ENCODE peak calls at places on chromosomes 5 and 9, in four cellular contexts. One of them, this sample, is unnamed.
A peak's percentile ranks its signal among the peaks of the same experiment; 100 is the strongest.

GRCh38 chr9:95098391-95098921 is 219.1 kb downstream of the FANCC start:
- DNase-seq in psoas muscle: no peak
- DNase-seq in mesendoderm: no peak
- DNase-seq in left lung: no peak
- DNase-seq in this sample: no peak

GRCh38 chr5:26700759-26701384 is 337.5 kb downstream of the CDH9 start:
- DNase-seq in left lung: no peak
- DNase-seq in psoas muscle: no peak
- DNase-seq in mesendoderm: peak; percentile 60
- DNase-seq in this sample: no peak

GRCh38 chr9:94853887-94854286 is 127.4 kb downstream of the AOPEP start:
- DNase-seq in mesendoderm: no peak
- DNase-seq in psoas muscle: no peak
- DNase-seq in left lung: no peak
- DNase-seq in this sample: no peak

GRCh38 chr9:91151014-91151740 is 210.5 kb downstream of the AUH start:
- DNase-seq in left lung: no peak
- DNase-seq in mesendoderm: no peak
- DNase-seq in psoas muscle: no peak
- DNase-seq in this sample: no peak

GRCh38 chr9:69195681-69196080 is 21.6 kb downstream of the TJP2 start:
- DNase-seq in left lung: no peak
- DNase-seq in mesendoderm: no peak
- DNase-seq in psoas muscle: no peak
- DNase-seq in this sample: no peak

GRCh38 chr9:110016340-110016739 is 191.6 kb downstream of the C9orf152 start:
- DNase-seq in psoas muscle: no peak
- DNase-seq in left lung: no peak
- DNase-seq in mesendoderm: no peak
- DNase-seq in this sample: no peak

GRCh38 chr9:134243778-134244467 is 79.6 kb upstream of the RNU6ATAC start:
- DNase-seq in left lung: peak; percentile 78
- DNase-seq in psoas muscle: no peak
- DNase-seq in mesendoderm: no peak
- DNase-seq in this sample: no peak

GRCh38 chr5:137753227-137753985 is 757 bp downstream of the HNRNPA0 start:
- DNase-seq in psoas muscle: peak; percentile 64
- DNase-seq in mesendoderm: no peak
- DNase-seq in left lung: peak; percentile 92
- DNase-seq in this sample: peak; percentile 62

GRCh38 chr5:28249771-28250415 is 1211.5 kb upstream of the CDH9 start:
- DNase-seq in mesendoderm: no peak
- DNase-seq in psoas muscle: no peak
- DNase-seq in left lung: no peak
- DNase-seq in this sample: no peak

GRCh38 chr5:68534131-68534940 is 318.8 kb downstream of the PIK3R1 start:
- DNase-seq in psoas muscle: no peak
- DNase-seq in mesendoderm: no peak
- DNase-seq in left lung: no peak
- DNase-seq in this sample: peak; percentile 65

GRCh38 chr5:132257131-132258101 is at the start of gene PDLIM4:
- DNase-seq in mesendoderm: peak; percentile 65
- DNase-seq in psoas muscle: peak; percentile 57
- DNase-seq in left lung: no peak
- DNase-seq in this sample: peak; percentile 58

GRCh38 chr5:129382921-129383672 is 77.0 kb upstream of the ADAMTS19 start:
- DNase-seq in mesendoderm: no peak
- DNase-seq in left lung: no peak
- DNase-seq in psoas muscle: no peak
- DNase-seq in this sample: no peak

GRCh38 chr9:34072868-34073590 is 24.3 kb upstream of the UBAP2 start:
- DNase-seq in left lung: no peak
- DNase-seq in psoas muscle: no peak
- DNase-seq in mesendoderm: peak; percentile 64
- DNase-seq in this sample: no peak

GRCh38 chr9:136858844-136859757 is 7.0 kb downstream of the MAMDC4 start:
- DNase-seq in mesendoderm: no peak
- DNase-seq in psoas muscle: peak; percentile 52
- DNase-seq in left lung: peak; percentile 84
- DNase-seq in this sample: peak; percentile 91

GRCh38 chr9:123753011-123753410 is 176.9 kb downstream of the DENND1A start:
- DNase-seq in psoas muscle: no peak
- DNase-seq in mesendoderm: no peak
- DNase-seq in left lung: no peak
- DNase-seq in this sample: no peak

GRCh38 chr5:55603947-55604346 is 69.2 kb upstream of the PLPP1 start:
- DNase-seq in left lung: no peak
- DNase-seq in mesendoderm: no peak
- DNase-seq in psoas muscle: no peak
- DNase-seq in this sample: no peak

GRCh38 chr9:15618540-15619331 is 65.9 kb downstream of the CCDC171 start:
- DNase-seq in left lung: peak; percentile 48
- DNase-seq in mesendoderm: no peak
- DNase-seq in psoas muscle: no peak
- DNase-seq in this sample: no peak

GRCh38 chr9:4143951-4144717 is 155.7 kb downstream of the GLIS3 start:
- DNase-seq in psoas muscle: no peak
- DNase-seq in left lung: no peak
- DNase-seq in mesendoderm: peak; percentile 58
- DNase-seq in this sample: no peak

GRCh38 chr5:116738270-116738947 is 163.8 kb upstream of the SEMA6A start:
- DNase-seq in psoas muscle: peak; percentile 17
- DNase-seq in left lung: no peak
- DNase-seq in mesendoderm: no peak
- DNase-seq in this sample: no peak

GRCh38 chr9:89849096-89849495 is 244.3 kb downstream of the GADD45G start:
- DNase-seq in left lung: no peak
- DNase-seq in mesendoderm: no peak
- DNase-seq in psoas muscle: no peak
- DNase-seq in this sample: no peak

GRCh38 chr9:97386733-97387503 is 25.0 kb upstream of the TDRD7 start:
- DNase-seq in psoas muscle: peak; percentile 62
- DNase-seq in mesendoderm: peak; percentile 85
- DNase-seq in left lung: peak; percentile 91
- DNase-seq in this sample: peak; percentile 73

GRCh38 chr9:87793292-87793691 is 67.4 kb downstream of the CTSL start:
- DNase-seq in left lung: no peak
- DNase-seq in mesendoderm: peak; percentile 32
- DNase-seq in psoas muscle: no peak
- DNase-seq in this sample: no peak

GRCh38 chr5:83827111-83827541 is 106.5 kb upstream of the HAPLN1 start:
- DNase-seq in left lung: no peak
- DNase-seq in mesendoderm: no peak
- DNase-seq in psoas muscle: no peak
- DNase-seq in this sample: no peak

GRCh38 chr9:114084282-114085073 is 6.4 kb upstream of the AMBP start:
- DNase-seq in psoas muscle: no peak
- DNase-seq in mesendoderm: no peak
- DNase-seq in left lung: no peak
- DNase-seq in this sample: no peak

GRCh38 chr9:114081441-114082016 is 3.4 kb upstream of the AMBP start:
- DNase-seq in psoas muscle: no peak
- DNase-seq in left lung: no peak
- DNase-seq in mesendoderm: no peak
- DNase-seq in this sample: no peak

GRCh38 chr9:114085404-114085803 is 7.3 kb upstream of the AMBP start:
- DNase-seq in psoas muscle: no peak
- DNase-seq in mesendoderm: no peak
- DNase-seq in left lung: no peak
- DNase-seq in this sample: no peak

GRCh38 chr9:114082017-114082735 is 4.1 kb upstream of the AMBP start:
- DNase-seq in left lung: no peak
- DNase-seq in mesendoderm: peak; percentile 89
- DNase-seq in psoas muscle: peak; percentile 82
- DNase-seq in this sample: peak; percentile 91

DNA sequence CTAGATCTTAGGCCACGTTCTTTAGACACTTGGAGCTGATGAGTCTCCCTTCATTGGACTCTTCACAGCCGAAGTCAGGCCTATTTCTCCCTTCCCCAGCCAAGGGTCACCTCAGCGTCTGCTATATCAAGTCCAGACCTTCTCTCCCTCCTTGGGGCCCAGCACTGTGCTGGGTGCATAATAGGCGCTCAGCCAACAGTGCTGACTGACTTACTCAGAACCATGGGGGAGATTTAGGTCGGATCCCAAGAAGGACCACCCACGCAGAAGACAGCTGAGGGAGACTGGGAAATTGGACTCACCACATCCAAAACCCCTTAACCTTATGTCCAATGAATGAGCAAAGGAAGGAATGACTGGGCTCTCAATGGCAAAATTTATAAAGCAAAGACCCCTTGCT is 5.6 kb upstream of the AMBP start:
- DNase-seq in mesendoderm: no peak
- DNase-seq in left lung: no peak
- DNase-seq in psoas muscle: no peak
- DNase-seq in this sample: no peak
- H3K27ac ChIP-seq in mesendoderm: no peak overlapping the region
- H3K27ac ChIP-seq in left lung: no peak overlapping the region
- H3K27ac ChIP-seq in psoas muscle: no peak overlapping the region
- H3K27ac ChIP-seq in this sample: no peak overlapping the region

GRCh38 chr9:37290366-37290765 is 132.1 kb upstream of the GRHPR start:
- DNase-seq in left lung: no peak
- DNase-seq in psoas muscle: no peak
- DNase-seq in mesendoderm: no peak
- DNase-seq in this sample: no peak

GRCh38 chr9:37286530-37287175 is 135.8 kb upstream of the GRHPR start:
- DNase-seq in left lung: no peak
- DNase-seq in psoas muscle: no peak
- DNase-seq in mesendoderm: no peak
- DNase-seq in this sample: no peak

GRCh38 chr9:37290881-37291485 is 131.5 kb upstream of the GRHPR start:
- DNase-seq in psoas muscle: no peak
- DNase-seq in mesendoderm: no peak
- DNase-seq in left lung: no peak
- DNase-seq in this sample: no peak

GRCh38 chr9:37287317-37287716 is 135.2 kb upstream of the GRHPR start:
- DNase-seq in left lung: no peak
- DNase-seq in mesendoderm: no peak
- DNase-seq in psoas muscle: no peak
- DNase-seq in this sample: no peak

DNA sequence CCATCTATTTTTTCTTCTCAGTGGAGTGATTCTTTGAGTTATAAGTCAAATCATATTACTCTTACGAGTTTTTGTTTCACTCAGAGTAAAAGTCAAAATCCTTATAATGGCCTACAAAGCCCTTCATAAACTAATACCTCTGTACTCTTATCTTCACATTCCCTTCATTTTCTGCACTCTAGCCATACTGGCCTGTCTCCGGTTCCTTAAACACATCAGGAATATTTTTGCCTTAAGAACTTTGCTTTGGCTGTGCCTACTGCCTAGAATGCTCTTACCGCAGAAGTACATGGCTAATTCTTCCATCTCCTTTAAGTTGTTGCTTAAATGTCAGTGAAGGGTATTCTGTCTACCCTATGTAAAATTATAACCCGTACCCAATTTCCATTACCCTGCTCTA is 132.9 kb upstream of the GRHPR start:
- DNase-seq in left lung: no peak
- DNase-seq in psoas muscle: no peak
- DNase-seq in mesendoderm: no peak
- DNase-seq in this sample: no peak
- H3K4me1 ChIP-seq in left lung: peaks cover 12% of the 10 kb centered on the region
- H3K4me1 ChIP-seq in psoas muscle: peaks cover 3% of the 10 kb centered on the region
- H3K4me1 ChIP-seq in mesendoderm: no peaks in the 10 kb centered on the region
- H3K4me1 ChIP-seq in this sample: no peaks in the 10 kb centered on the region

GRCh38 chr9:119736478-119737454 is 367.5 kb upstream of the BRINP1 start:
- DNase-seq in mesendoderm: no peak
- DNase-seq in left lung: peak; percentile 28
- DNase-seq in psoas muscle: no peak
- DNase-seq in this sample: no peak
- H3K4me3 ChIP-seq in mesendoderm: no peak overlapping the region
- H3K4me3 ChIP-seq in left lung: no peak overlapping the region
- H3K4me3 ChIP-seq in psoas muscle: no peak overlapping the region
- H3K4me3 ChIP-seq in this sample: no peak overlapping the region

GRCh38 chr5:133967715-133968056 is 739 bp downstream of the C5orf15 start:
- DNase-seq in mesendoderm: peak; percentile 24
- DNase-seq in left lung: no peak
- DNase-seq in psoas muscle: no peak
- DNase-seq in this sample: no peak
- H3K27ac ChIP-seq in mesendoderm: no peak overlapping the region
- H3K27ac ChIP-seq in left lung: peak overlapping the region; percentile 76
- H3K27ac ChIP-seq in psoas muscle: peak overlapping the region; percentile 91
- H3K27ac ChIP-seq in this sample: peak overlapping the region; percentile 76

GRCh38 chr5:151682751-151683331 is 3.9 kb downstream of the SPARC start:
- DNase-seq in psoas muscle: no peak
- DNase-seq in left lung: no peak
- DNase-seq in mesendoderm: no peak
- DNase-seq in this sample: no peak
- H3K4me1 ChIP-seq in psoas muscle: peaks cover 68% of the 10 kb centered on the region
- H3K4me1 ChIP-seq in left lung: peaks cover 78% of the 10 kb centered on the region
- H3K4me1 ChIP-seq in mesendoderm: peaks cover 35% of the 10 kb centered on the region
- H3K4me1 ChIP-seq in this sample: peaks cover 13% of the 10 kb centered on the region

This sample was measured in aorta.